ENCODE peak calls at places on chromosomes 6 and 20, in four cellular contexts. W, Y, K and A are unnamed samples.

GRCh38 chr20:48926267-48926666 is 4.8 kb downstream of the ARFGEF2 start:
- DNase-seq in W (no peak), Y (no peak), K (no peak), A (no peak)

GRCh38 chr6:169252805-169253189 is 849 bp downstream of the THBS2 start:
- DNase-seq in W (peak; percentile 57), Y (no peak), K (no peak), A (no peak)

GRCh38 chr6:102154176-102154575 is 760.7 kb downstream of the GRIK2 start:
- DNase-seq in W (no peak), Y (no peak), K (no peak), A (no peak)

GRCh38 chr20:5069141-5069806 is 50.5 kb downstream of the PCNA start:
- DNase-seq in W (no peak), Y (no peak), K (no peak), A (no peak)

GRCh38 chr6:49772296-49772695 is 14.8 kb downstream of the PGK2 start:
- DNase-seq in W (no peak), Y (no peak), K (no peak), A (no peak)

GRCh38 chr20:675453-676314 is at the start of gene SCRT2:
- DNase-seq in W (peak; percentile 81), Y (peak; percentile 85), K (peak; percentile 70), A (peak; percentile 86)

GRCh38 chr20:1469925-1470571 is 3.4 kb upstream of the NSFL1C start:
- DNase-seq in W (peak; percentile 90), Y (peak; percentile 64), K (peak; percentile 84), A (peak; percentile 67)

GRCh38 chr6:89154131-89154530 is 8.3 kb downstream of the PM20D2 start:
- DNase-seq in W (no peak), Y (no peak), K (no peak), A (no peak)

GRCh38 chr20:52494244-52494643 is 302.7 kb upstream of the ZFP64 start:
- DNase-seq in W (no peak), Y (no peak), K (no peak), A (no peak)

GRCh38 chr20:11849270-11849920 is 68.3 kb upstream of the BTBD3 start:
- DNase-seq in W (no peak), Y (no peak), K (no peak), A (no peak)

GRCh38 chr20:37095108-37095608 is 639 bp downstream of the RBL1 start:
- DNase-seq in W (no peak), Y (no peak), K (no peak), A (peak; percentile 39)

GRCh38 chr20:58219342-58219700 is 9.1 kb downstream of the ANKRD60 start:
- DNase-seq in W (no peak), Y (no peak), K (no peak), A (no peak)

GRCh38 chr6:5782783-5783567 is 223.8 kb downstream of the NRN1 start:
- DNase-seq in W (no peak), Y (no peak), K (no peak), A (no peak)

GRCh38 chr6:155373276-155373675 is 59.0 kb upstream of the TFB1M start:
- DNase-seq in W (no peak), Y (no peak), K (no peak), A (no peak)

GRCh38 chr6:143368426-143368825 is 82.1 kb downstream of the ADAT2 start:
- DNase-seq in W (no peak), Y (no peak), K (no peak), A (peak; percentile 61)

GRCh38 chr6:4588581-4588980 is 187.6 kb upstream of the CDYL start:
- DNase-seq in W (no peak), Y (no peak), K (no peak), A (no peak)

GRCh38 chr6:141969201-141969600 is 163.5 kb upstream of the GJE1 start:
- DNase-seq in W (no peak), Y (no peak), K (no peak), A (no peak)

GRCh38 chr20:62374431-62375152 is 7.5 kb upstream of the LAMA5 start:
- DNase-seq in W (no peak), Y (no peak), K (no peak), A (no peak)

GRCh38 chr6:45458672-45459071 is 80.9 kb upstream of the SUPT3H start:
- DNase-seq in W (no peak), Y (no peak), K (no peak), A (no peak)

GRCh38 chr20:9311132-9311531 is 203.3 kb upstream of the LAMP5 start:
- DNase-seq in W (no peak), Y (no peak), K (no peak), A (no peak)

GRCh38 chr6:107361568-107362270 is 97.6 kb downstream of the PDSS2 start:
- DNase-seq in W (no peak), Y (no peak), K (no peak), A (no peak)

GRCh38 chr6:142945446-142946180 is 637 bp upstream of the HIVEP2 start:
- DNase-seq in W (no peak), Y (peak; percentile 18), K (peak; percentile 62), A (peak; percentile 79)

GRCh38 chr20:43388267-43389081 is 69.2 kb upstream of the SRSF6 start:
- DNase-seq in W (no peak), Y (no peak), K (peak; percentile 58), A (no peak)

GRCh38 chr6:119848706-119849105 is 499.1 kb upstream of the MAN1A1 start:
- DNase-seq in W (no peak), Y (no peak), K (no peak), A (no peak)

GRCh38 chr6:1885576-1886003 is 275.9 kb downstream of the FOXC1 start:
- DNase-seq in W (no peak), Y (peak; percentile 34), K (no peak), A (no peak)

GRCh38 chr20:36784900-36785299 is 11.3 kb upstream of the DSN1 start:
- DNase-seq in W (no peak), Y (no peak), K (no peak), A (no peak)

GRCh38 chr6:167056370-167056769 is 57.2 kb downstream of the CEP43 start:
- DNase-seq in W (no peak), Y (no peak), K (no peak), A (peak; percentile 48)

GRCh38 chr6:16766043-16766521 is 4.8 kb upstream of the ATXN1 start:
- DNase-seq in W (no peak), Y (no peak), K (no peak), A (peak; percentile 23)

GRCh38 chr6:2196079-2196679 is 49.2 kb downstream of the GMDS start:
- DNase-seq in W (no peak), Y (peak; percentile 18), K (no peak), A (peak; percentile 64)

GRCh38 chr20:59568509-59569024 is 35.8 kb upstream of the PHACTR3 start:
- DNase-seq in W (no peak), Y (no peak), K (no peak), A (no peak)

GRCh38 chr6:96391776-96392175 is 129.8 kb upstream of the UFL1 start:
- DNase-seq in W (peak; percentile 86), Y (peak; percentile 20), K (no peak), A (no peak)

GRCh38 chr6:21220271-21220987 is 373.1 kb upstream of the SOX4 start:
- DNase-seq in W (no peak), Y (no peak), K (no peak), A (no peak)
- TF ChIP-seq CTCF in W (no peak), Y (no peak), K (no peak), A (no peak)

GRCh38 chr6:26026833-26027490 is 60.3 kb upstream of the HFE start:
- DNase-seq in W (peak; percentile 93), Y (peak; percentile 76), K (peak; percentile 95), A (peak; percentile 63)
- TF ChIP-seq CTCF in W (no peak), Y (no peak), K (no peak), A (no peak)

GRCh38 chr20:24111858-24112257 is 123.3 kb upstream of the GGTLC1 start:
- DNase-seq in W (no peak), Y (no peak), K (no peak), A (no peak)
- TF ChIP-seq CTCF in W (no peak), Y (no peak), K (no peak), A (no peak)

GRCh38 chr6:22828179-22829062 is 259.1 kb downstream of the HDGFL1 start:
- DNase-seq in W (peak; percentile 59), Y (peak; percentile 22), K (peak; percentile 36), A (peak; percentile 27)
- TF ChIP-seq CTCF in W (peak; percentile 82), Y (peak; percentile 75), K (peak; percentile 24), A (peak; percentile 36)

DNA sequence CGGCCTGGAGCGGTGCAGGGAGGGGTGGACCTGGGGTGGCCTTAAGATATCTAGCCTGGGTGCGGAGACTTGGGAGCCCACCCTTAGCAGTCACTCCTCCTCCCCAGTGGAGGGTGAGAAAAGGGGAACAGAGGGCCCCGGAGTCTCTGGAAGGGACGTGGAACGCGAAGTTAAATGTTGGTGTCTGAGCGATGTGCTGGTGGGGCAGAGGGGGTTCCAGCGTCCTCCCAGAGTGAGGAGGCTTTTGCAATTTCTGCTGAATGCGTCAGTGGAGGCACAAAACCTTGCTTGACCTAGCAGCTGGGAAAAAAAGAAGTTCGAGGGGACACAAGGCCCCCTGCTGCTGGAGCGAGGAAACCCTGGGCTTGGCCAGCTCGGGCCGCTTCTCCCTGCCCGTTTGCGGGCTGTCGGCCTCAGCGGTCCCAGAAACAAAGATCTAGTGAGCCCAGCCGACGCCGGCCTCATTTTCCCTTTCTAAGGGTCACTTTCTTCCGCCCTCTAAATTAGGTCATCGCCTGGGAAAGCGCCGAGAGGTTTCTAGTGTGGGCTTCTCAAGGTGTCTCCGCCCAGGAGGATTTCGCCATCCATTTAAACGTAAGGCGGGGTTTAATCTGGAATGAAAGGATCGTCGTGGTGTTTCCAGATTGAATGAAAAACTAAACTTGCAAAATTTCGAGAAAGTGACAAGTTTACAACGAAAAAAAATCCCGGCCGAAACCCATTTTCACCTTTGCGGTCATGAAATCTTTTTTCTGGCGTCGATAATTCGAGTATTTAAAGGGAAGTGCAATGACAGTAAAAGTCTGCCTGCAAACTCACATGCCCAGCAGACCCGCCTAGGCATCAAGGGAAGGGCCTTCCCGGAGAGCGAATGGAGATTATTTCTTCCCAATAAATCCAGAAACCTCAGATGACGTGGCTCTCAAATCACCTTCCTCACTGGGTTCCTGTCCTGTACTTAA is 4.5 kb downstream of the OLIG3 start:
- DNase-seq in W (peak; percentile 47), Y (peak; percentile 20), K (no peak), A (peak; percentile 36)
- TF ChIP-seq CTCF in W (no peak), Y (peak; percentile 20), K (no peak), A (no peak)

GRCh38 chr6:11242709-11243108 is 10.2 kb upstream of the NEDD9 start:
- DNase-seq in W (no peak), Y (no peak), K (no peak), A (no peak)

GRCh38 chr6:11244387-11245126 is 12.1 kb upstream of the NEDD9 start:
- DNase-seq in W (no peak), Y (no peak), K (no peak), A (no peak)

GRCh38 chr6:11243861-11244260 is 11.4 kb upstream of the NEDD9 start:
- DNase-seq in W (no peak), Y (no peak), K (no peak), A (no peak)

GRCh38 chr6:11241154-11241792 is 8.8 kb upstream of the NEDD9 start:
- DNase-seq in W (no peak), Y (no peak), K (no peak), A (no peak)

DNA sequence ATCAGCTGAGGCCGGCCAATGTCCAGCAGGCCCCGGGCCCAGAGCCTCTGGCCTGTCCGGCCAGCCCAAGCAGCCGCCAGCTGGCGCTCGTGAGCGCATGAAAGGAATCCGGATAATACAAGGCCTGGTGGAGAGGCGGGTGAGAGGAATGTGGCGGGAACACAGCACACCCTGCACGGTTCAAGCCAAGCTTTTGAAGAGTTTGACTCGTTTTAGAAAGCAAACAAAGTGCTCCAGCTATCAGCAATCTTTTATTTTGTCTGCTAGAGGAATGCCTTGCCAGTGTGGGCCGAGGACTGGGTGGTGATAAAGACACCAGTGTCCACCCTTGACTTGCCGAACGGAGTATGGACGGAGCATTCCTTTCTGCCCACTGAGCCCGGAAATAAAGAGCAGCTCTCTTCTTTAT is 9.3 kb upstream of the NEDD9 start:
- DNase-seq in W (peak; percentile 86), Y (peak; percentile 66), K (peak; percentile 83), A (no peak)
- TF ChIP-seq CTCF in W (peak; percentile 93), Y (peak; percentile 58), K (peak; percentile 78), A (no peak)